ENCODE peak calls at places on chromosomes 11 and 22, in seven cellular contexts. M is nephron progenitor cell, J is GM12865, V is astrocyte of the spinal cord, A is foreskin fibroblast, U is stomach, H is right lobe of liver. Y is an unnamed sample.

GRCh38 chr11:47186937-47187681 is 875 bp upstream of the PACSIN3 start:
- DNase-seq in M (peak), J (peak), V (peak), A (peak), U (peak), H (no peak), Y (no peak)

GRCh38 chr11:504053-504993 is 2.7 kb downstream of the RNH1 start:
- DNase-seq in M (no peak), J (peak), V (peak), A (peak), U (peak), H (peak), Y (no peak)

GRCh38 chr22:50524664-50525103 is 714 bp downstream of the SCO2 start:
- DNase-seq in M (no peak), J (no peak), V (peak), A (no peak), U (no peak), H (no peak), Y (no peak)

GRCh38 chr11:107598225-107599139 is 7.5 kb downstream of the ELMOD1 start:
- DNase-seq in M (peak), J (peak), V (no peak), A (peak), U (no peak), H (peak), Y (no peak)

GRCh38 chr22:44438481-44439131 is 59.4 kb downstream of the RTL6 start:
- DNase-seq in M (no peak), J (no peak), V (no peak), A (no peak), U (no peak), H (no peak), Y (peak)

GRCh38 chr11:106551744-106552671 is 466.3 kb downstream of the GUCY1A2 start:
- DNase-seq in M (no peak), J (no peak), V (no peak), A (no peak), U (no peak), H (no peak), Y (no peak)

GRCh38 chr22:37710675-37711074 is 13.8 kb downstream of the TRIOBP start:
- DNase-seq in M (no peak), J (no peak), V (no peak), A (no peak), U (no peak), H (no peak), Y (no peak)

GRCh38 chr11:66454253-66454652 is 12.5 kb upstream of the PELI3 start:
- DNase-seq in M (no peak), J (no peak), V (no peak), A (no peak), U (no peak), H (no peak), Y (no peak)

GRCh38 chr22:25484498-25484897 is 80.0 kb upstream of the GRK3 start:
- DNase-seq in M (no peak), J (no peak), V (no peak), A (no peak), U (no peak), H (no peak), Y (no peak)

GRCh38 chr22:35411112-35411511 is 11.2 kb downstream of the MCM5 start:
- DNase-seq in M (no peak), J (peak), V (no peak), A (no peak), U (no peak), H (no peak), Y (no peak)
- TF ChIP-seq CTCF in M (no peak), J (peak), V (peak), A (no peak), U (no peak), H (no peak), Y (no peak)

DNA sequence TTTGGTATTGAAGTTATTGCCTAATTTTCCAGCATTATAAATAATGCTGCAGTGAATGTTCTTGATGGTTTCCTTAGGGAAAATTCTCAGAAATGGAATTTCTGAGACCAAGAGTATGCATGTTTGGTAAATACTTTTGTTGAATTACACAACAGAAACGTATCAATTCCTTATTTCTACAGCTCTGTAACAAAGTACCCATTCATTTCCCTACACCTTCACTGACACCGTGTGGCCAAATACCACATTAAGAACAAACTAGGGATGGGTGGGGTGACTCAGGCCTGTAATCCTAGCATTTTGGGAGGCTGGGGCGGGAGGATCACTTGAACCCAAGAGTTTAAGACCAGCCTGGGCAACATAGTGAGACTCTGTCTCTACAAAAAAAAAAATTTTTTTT is 21.8 kb downstream of the MCAM start:
- DNase-seq in M (no peak), J (no peak), V (no peak), A (peak), U (no peak), H (no peak), Y (no peak)
- TF ChIP-seq CTCF in M (no peak), J (no peak), V (no peak), A (no peak), U (no peak), H (no peak), Y (no peak)

GRCh38 chr11:129992161-129992944 is 10.3 kb downstream of the PRDM10 start:
- DNase-seq in M (no peak), J (peak), V (peak), A (peak), U (peak), H (peak), Y (peak)
- TF ChIP-seq CTCF in M (no peak), J (peak), V (peak), A (peak), U (peak), H (peak), Y (peak)

DNA sequence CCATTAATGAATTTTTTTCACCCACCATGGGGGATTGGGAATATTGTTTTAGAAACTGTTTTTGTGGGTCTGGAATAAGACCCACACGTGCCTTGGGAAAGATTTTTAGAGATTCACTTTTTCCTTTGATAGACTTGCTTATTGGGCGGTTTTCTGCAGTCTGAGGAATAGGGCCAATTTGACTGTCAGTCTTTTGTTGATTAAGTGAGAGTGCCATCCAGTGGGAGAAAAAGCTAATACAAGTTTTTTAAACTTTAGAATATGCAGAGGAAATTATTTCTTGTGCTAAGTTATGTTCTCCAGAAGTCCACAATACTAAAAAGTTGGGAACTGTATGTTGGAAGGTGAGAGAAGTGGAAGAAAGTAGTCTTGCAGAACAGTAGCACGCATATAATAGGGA is 56.1 kb downstream of the PRMT3 start:
- DNase-seq in M (no peak), J (peak), V (peak), A (peak), U (no peak), H (no peak), Y (no peak)
- TF ChIP-seq CTCF in M (no peak), J (peak), V (peak), A (peak), U (no peak), H (peak), Y (peak)

GRCh38 chr11:111107501-111107900 is 138.0 kb upstream of the POU2AF2 start:
- DNase-seq in M (no peak), J (no peak), V (no peak), A (no peak), U (no peak), H (no peak), Y (no peak)
- TF ChIP-seq CTCF in M (no peak), J (no peak), V (no peak), A (no peak), U (no peak), H (no peak), Y (no peak)

GRCh38 chr11:12761029-12761428 is 86.8 kb downstream of the TEAD1 start:
- DNase-seq in M (no peak), J (peak), V (peak), A (peak), U (no peak), H (no peak), Y (no peak)
- TF ChIP-seq CTCF in M (no peak), J (no peak), V (peak), A (peak), U (no peak), H (no peak), Y (peak)

DNA sequence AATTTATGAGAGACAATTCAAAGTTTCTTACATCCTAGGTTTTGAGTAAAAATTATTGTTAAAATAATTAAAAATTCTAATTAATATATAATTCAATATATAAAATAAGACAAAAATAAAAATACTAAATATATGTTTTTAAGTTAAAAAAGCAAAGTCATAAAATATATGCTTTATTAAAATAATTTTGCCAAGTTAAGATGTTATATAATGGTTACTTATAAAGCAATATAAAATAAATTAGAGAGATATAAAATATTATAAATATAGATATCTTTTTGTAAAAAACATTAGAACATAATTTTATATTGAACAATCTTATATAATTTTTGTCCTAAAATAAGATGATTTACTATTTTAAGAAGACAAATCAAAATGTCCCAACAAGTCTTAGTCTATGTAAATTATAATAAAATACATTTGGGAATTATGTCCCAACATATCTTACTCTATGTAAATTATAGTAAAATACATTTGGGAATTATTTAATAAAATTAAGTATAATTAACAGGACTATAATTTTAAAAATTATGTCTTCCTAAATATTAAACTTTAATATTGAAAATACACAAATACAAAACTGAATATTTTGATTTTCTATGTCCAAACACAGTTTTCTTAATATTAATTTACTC is 67.7 kb upstream of the TOP3B start:
- DNase-seq in M (no peak), J (no peak), V (no peak), A (no peak), U (no peak), H (no peak), Y (no peak)
- TF ChIP-seq CTCF in M (no peak), J (no peak), V (no peak), A (no peak), U (no peak), H (no peak), Y (no peak)

Y was measured in osteocyte.